ENCODE peak calls at places on chromosomes 1 and 21, in eight cellular contexts. D, M, W, U, O, I, K and N are unnamed samples.

GRCh38 chr21:28712396-28712795 is 280.3 kb downstream of the LTN1 start:
- DNase-seq in K (no peak), M (no peak), D (no peak), O (no peak), U (no peak), I (no peak), W (no peak), N (peak)

GRCh38 chr21:37878946-37879660 is 37.2 kb downstream of the KCNJ6 start:
- DNase-seq in M (peak), U (no peak), O (peak), D (no peak), K (no peak), I (no peak), W (no peak), N (no peak)

GRCh38 chr1:54559111-54559548 is 11.1 kb downstream of the ACOT11 start:
- DNase-seq in W (no peak), M (no peak), O (no peak), U (no peak), D (no peak), K (no peak), I (no peak), N (no peak)

GRCh38 chr21:46021978-46022544 is 40.5 kb downstream of the COL6A1 start:
- DNase-seq in D (no peak), U (no peak), M (peak), W (no peak), K (no peak), I (no peak), O (no peak), N (peak)

GRCh38 chr1:18597159-18598042 is 33.2 kb upstream of the PAX7 start:
- DNase-seq in M (peak), D (peak), W (peak), U (peak), O (peak), I (peak), K (peak), N (no peak)

GRCh38 chr1:25799758-25800537 is at the start of gene SELENON:
- DNase-seq in D (no peak), K (peak), O (peak), I (peak), U (no peak), W (peak), M (peak), N (peak)

GRCh38 chr1:94298861-94299260 is 61.5 kb upstream of the ARHGAP29 start:
- DNase-seq in O (no peak), M (peak), U (no peak), I (no peak), W (no peak), D (no peak), K (no peak), N (peak)

GRCh38 chr1:204885790-204886189 is 15.1 kb downstream of the NFASC start:
- DNase-seq in U (no peak), D (no peak), M (no peak), K (no peak), W (no peak), O (no peak), I (no peak), N (peak)

GRCh38 chr1:32116531-32116930 is 8.7 kb downstream of the KPNA6 start:
- DNase-seq in I (no peak), D (no peak), W (no peak), K (no peak), M (no peak), U (no peak), O (no peak), N (peak)

GRCh38 chr1:1085171-1085841 is 11.2 kb upstream of the RNF223 start:
- DNase-seq in O (no peak), W (no peak), M (no peak), I (no peak), U (no peak), K (no peak), D (no peak), N (no peak)

GRCh38 chr1:218660678-218661053 is 315.5 kb downstream of the TGFB2 start:
- DNase-seq in D (no peak), K (no peak), O (no peak), U (no peak), I (no peak), W (no peak), M (peak), N (no peak)

GRCh38 chr1:157154940-157155514 is 16.8 kb upstream of the ETV3 start:
- DNase-seq in D (peak), I (no peak), M (no peak), U (no peak), O (no peak), W (no peak), K (no peak), N (no peak)

GRCh38 chr1:100896481-100896982 is 642 bp downstream of the SLC30A7 start:
- DNase-seq in D (no peak), K (peak), W (no peak), M (peak), O (peak), U (peak), I (no peak), N (peak)

GRCh38 chr1:19338323-19338762 is 26.2 kb downstream of the SLC66A1 start:
- DNase-seq in U (no peak), O (peak), K (no peak), M (no peak), W (peak), I (no peak), D (no peak), N (peak)

GRCh38 chr1:6447016-6447817 is 18.8 kb downstream of the TNFRSF25 start:
- DNase-seq in I (no peak), O (peak), K (no peak), W (peak), D (no peak), M (no peak), U (no peak), N (no peak)

GRCh38 chr21:14531927-14532326 is 14.2 kb downstream of the SAMSN1 start:
- DNase-seq in K (peak), O (no peak), M (no peak), I (no peak), W (no peak), D (no peak), U (no peak), N (no peak)

GRCh38 chr1:205922314-205922713 is 20.9 kb downstream of the SLC26A9 start:
- DNase-seq in K (no peak), U (no peak), O (no peak), I (no peak), W (no peak), D (no peak), M (no peak), N (no peak)

GRCh38 chr1:18413906-18414305 is 66.8 kb upstream of the KLHDC7A start:
- DNase-seq in I (no peak), W (no peak), M (no peak), O (no peak), K (no peak), D (no peak), U (no peak), N (no peak)

GRCh38 chr1:116871772-116872146 is 38.0 kb upstream of the PTGFRN start:
- DNase-seq in K (no peak), U (no peak), W (no peak), I (no peak), M (no peak), O (no peak), D (no peak), N (no peak)

GRCh38 chr1:25854554-25854953 is 4.7 kb downstream of the AUNIP start:
- DNase-seq in M (no peak), W (no peak), O (peak), K (no peak), I (no peak), D (no peak), U (no peak), N (no peak)

GRCh38 chr1:107683198-107683657 is 281.8 kb downstream of the VAV3 start:
- DNase-seq in K (no peak), I (no peak), D (no peak), O (no peak), W (no peak), U (no peak), M (no peak), N (no peak)

GRCh38 chr1:186541003-186541402 is 80.1 kb upstream of the PDC start:
- DNase-seq in M (no peak), U (no peak), I (no peak), K (no peak), D (no peak), W (no peak), O (no peak), N (no peak)

GRCh38 chr1:32364836-32365235 is 2.5 kb downstream of the TSSK3 start:
- DNase-seq in I (no peak), D (no peak), U (no peak), M (no peak), K (no peak), W (no peak), O (no peak), N (no peak)

GRCh38 chr1:38586993-38587646 is 272.5 kb downstream of the RRAGC start:
- DNase-seq in U (peak), I (no peak), O (no peak), D (no peak), M (peak), K (peak), W (peak), N (no peak)

GRCh38 chr1:207897188-207897587 is 13.7 kb downstream of the CD34 start:
- DNase-seq in W (no peak), U (no peak), D (no peak), M (peak), K (no peak), O (peak), I (no peak), N (no peak)

GRCh38 chr1:201556841-201557571 is 18.1 kb downstream of the NAV1 start:
- DNase-seq in K (no peak), U (no peak), I (no peak), O (no peak), M (no peak), D (no peak), W (no peak), N (peak)

GRCh38 chr1:20233866-20234265 is 47.5 kb upstream of the PLA2G2C start:
- DNase-seq in D (no peak), W (no peak), U (no peak), O (peak), K (no peak), I (no peak), M (no peak), N (no peak)

GRCh38 chr1:207747627-207748492 is 4.0 kb upstream of the CD46 start:
- DNase-seq in W (no peak), D (no peak), O (no peak), K (no peak), M (no peak), I (no peak), U (no peak), N (no peak)